ENCODE peak calls at places on chromosomes 5 and 9, in seven cellular contexts. One of them, this sample, is unnamed.

GRCh38 chr5:56211298-56211865 is 21.7 kb downstream of the ANKRD55 start:
- DNase-seq in activated CD4-positive, CD25-positive, alpha-beta regulatory T cell: no peak
- DNase-seq in iPS-NIHi11: peak
- DNase-seq in cardiac muscle cell: peak
- DNase-seq in T-helper 1 cell: no peak
- DNase-seq in activated T-cell treated with anti-CD3 and anti-CD28 coated beads for 24 hours: no peak
- DNase-seq in T-helper 2 cell: no peak
- DNase-seq in this sample: no peak

GRCh38 chr5:104062495-104063377 is 500.1 kb upstream of the NUDT12 start:
- DNase-seq in activated CD4-positive, CD25-positive, alpha-beta regulatory T cell: no peak
- DNase-seq in iPS-NIHi11: no peak
- DNase-seq in cardiac muscle cell: no peak
- DNase-seq in T-helper 1 cell: no peak
- DNase-seq in activated T-cell treated with anti-CD3 and anti-CD28 coated beads for 24 hours: no peak
- DNase-seq in T-helper 2 cell: no peak
- DNase-seq in this sample: no peak

GRCh38 chr9:7318920-7319319 is 480.7 kb downstream of the DMAC1 start:
- DNase-seq in activated CD4-positive, CD25-positive, alpha-beta regulatory T cell: no peak
- DNase-seq in iPS-NIHi11: no peak
- DNase-seq in cardiac muscle cell: no peak
- DNase-seq in T-helper 1 cell: no peak
- DNase-seq in activated T-cell treated with anti-CD3 and anti-CD28 coated beads for 24 hours: no peak
- DNase-seq in T-helper 2 cell: no peak
- DNase-seq in this sample: no peak

GRCh38 chr9:137757613-137758029 is 120.0 kb upstream of the CACNA1B start:
- DNase-seq in activated CD4-positive, CD25-positive, alpha-beta regulatory T cell: peak
- DNase-seq in iPS-NIHi11: no peak
- DNase-seq in cardiac muscle cell: peak
- DNase-seq in T-helper 1 cell: no peak
- DNase-seq in activated T-cell treated with anti-CD3 and anti-CD28 coated beads for 24 hours: no peak
- DNase-seq in T-helper 2 cell: peak
- DNase-seq in this sample: no peak

GRCh38 chr5:169006878-169007790 is 293.8 kb downstream of the SLIT3 start:
- DNase-seq in activated CD4-positive, CD25-positive, alpha-beta regulatory T cell: no peak
- DNase-seq in iPS-NIHi11: no peak
- DNase-seq in cardiac muscle cell: no peak
- DNase-seq in T-helper 1 cell: no peak
- DNase-seq in activated T-cell treated with anti-CD3 and anti-CD28 coated beads for 24 hours: no peak
- DNase-seq in T-helper 2 cell: no peak
- DNase-seq in this sample: no peak

GRCh38 chr9:14209399-14209990 is 104.4 kb downstream of the NFIB start:
- DNase-seq in activated CD4-positive, CD25-positive, alpha-beta regulatory T cell: no peak
- DNase-seq in iPS-NIHi11: no peak
- DNase-seq in cardiac muscle cell: no peak
- DNase-seq in T-helper 1 cell: no peak
- DNase-seq in activated T-cell treated with anti-CD3 and anti-CD28 coated beads for 24 hours: no peak
- DNase-seq in T-helper 2 cell: no peak
- DNase-seq in this sample: no peak

GRCh38 chr9:136175745-136176290 is 29.1 kb downstream of the LHX3 start:
- DNase-seq in activated CD4-positive, CD25-positive, alpha-beta regulatory T cell: no peak
- DNase-seq in iPS-NIHi11: no peak
- DNase-seq in cardiac muscle cell: no peak
- DNase-seq in T-helper 1 cell: no peak
- DNase-seq in activated T-cell treated with anti-CD3 and anti-CD28 coated beads for 24 hours: no peak
- DNase-seq in T-helper 2 cell: no peak
- DNase-seq in this sample: no peak

GRCh38 chr5:179158556-179158955 is 98.4 kb downstream of the ZNF354C start:
- DNase-seq in activated CD4-positive, CD25-positive, alpha-beta regulatory T cell: no peak
- DNase-seq in iPS-NIHi11: no peak
- DNase-seq in cardiac muscle cell: no peak
- DNase-seq in T-helper 1 cell: no peak
- DNase-seq in activated T-cell treated with anti-CD3 and anti-CD28 coated beads for 24 hours: no peak
- DNase-seq in T-helper 2 cell: no peak
- DNase-seq in this sample: no peak

GRCh38 chr9:88477300-88477751 is 57.7 kb upstream of the NXNL2 start:
- DNase-seq in activated CD4-positive, CD25-positive, alpha-beta regulatory T cell: no peak
- DNase-seq in iPS-NIHi11: no peak
- DNase-seq in cardiac muscle cell: peak
- DNase-seq in T-helper 1 cell: no peak
- DNase-seq in activated T-cell treated with anti-CD3 and anti-CD28 coated beads for 24 hours: no peak
- DNase-seq in T-helper 2 cell: no peak
- DNase-seq in this sample: no peak

GRCh38 chr5:138655530-138656245 is 80.5 kb upstream of the HSPA9 start:
- DNase-seq in activated CD4-positive, CD25-positive, alpha-beta regulatory T cell: no peak
- DNase-seq in iPS-NIHi11: no peak
- DNase-seq in cardiac muscle cell: peak
- DNase-seq in T-helper 1 cell: no peak
- DNase-seq in activated T-cell treated with anti-CD3 and anti-CD28 coated beads for 24 hours: no peak
- DNase-seq in T-helper 2 cell: no peak
- DNase-seq in this sample: no peak

GRCh38 chr5:78811121-78811832 is 162.7 kb upstream of the LHFPL2 start:
- DNase-seq in activated CD4-positive, CD25-positive, alpha-beta regulatory T cell: no peak
- DNase-seq in iPS-NIHi11: no peak
- DNase-seq in cardiac muscle cell: no peak
- DNase-seq in T-helper 1 cell: no peak
- DNase-seq in activated T-cell treated with anti-CD3 and anti-CD28 coated beads for 24 hours: no peak
- DNase-seq in T-helper 2 cell: no peak
- DNase-seq in this sample: no peak

GRCh38 chr9:138075496-138075895 is 197.9 kb downstream of the CACNA1B start:
- DNase-seq in activated CD4-positive, CD25-positive, alpha-beta regulatory T cell: no peak
- DNase-seq in iPS-NIHi11: no peak
- DNase-seq in cardiac muscle cell: no peak
- DNase-seq in T-helper 1 cell: no peak
- DNase-seq in activated T-cell treated with anti-CD3 and anti-CD28 coated beads for 24 hours: no peak
- DNase-seq in T-helper 2 cell: no peak
- DNase-seq in this sample: no peak

GRCh38 chr9:83280259-83280658 is 217.3 kb upstream of the RASEF start:
- DNase-seq in activated CD4-positive, CD25-positive, alpha-beta regulatory T cell: no peak
- DNase-seq in iPS-NIHi11: no peak
- DNase-seq in cardiac muscle cell: no peak
- DNase-seq in T-helper 1 cell: no peak
- DNase-seq in activated T-cell treated with anti-CD3 and anti-CD28 coated beads for 24 hours: no peak
- DNase-seq in T-helper 2 cell: no peak
- DNase-seq in this sample: no peak

GRCh38 chr9:122526602-122527001 is 491 bp downstream of the OR1N1 start:
- DNase-seq in activated CD4-positive, CD25-positive, alpha-beta regulatory T cell: no peak
- DNase-seq in iPS-NIHi11: no peak
- DNase-seq in cardiac muscle cell: no peak
- DNase-seq in T-helper 1 cell: no peak
- DNase-seq in activated T-cell treated with anti-CD3 and anti-CD28 coated beads for 24 hours: peak
- DNase-seq in T-helper 2 cell: no peak
- DNase-seq in this sample: no peak

GRCh38 chr5:74682636-74683035 is 2.4 kb upstream of the HEXB start:
- DNase-seq in activated CD4-positive, CD25-positive, alpha-beta regulatory T cell: no peak
- DNase-seq in iPS-NIHi11: no peak
- DNase-seq in cardiac muscle cell: no peak
- DNase-seq in T-helper 1 cell: no peak
- DNase-seq in activated T-cell treated with anti-CD3 and anti-CD28 coated beads for 24 hours: no peak
- DNase-seq in T-helper 2 cell: no peak
- DNase-seq in this sample: no peak

GRCh38 chr5:105659396-105659795 is 2011.3 kb downstream of the EFNA5 start:
- DNase-seq in activated CD4-positive, CD25-positive, alpha-beta regulatory T cell: no peak
- DNase-seq in iPS-NIHi11: no peak
- DNase-seq in cardiac muscle cell: no peak
- DNase-seq in T-helper 1 cell: no peak
- DNase-seq in activated T-cell treated with anti-CD3 and anti-CD28 coated beads for 24 hours: no peak
- DNase-seq in T-helper 2 cell: no peak
- DNase-seq in this sample: no peak

GRCh38 chr9:76109953-76110352 is 219.5 kb downstream of the PCSK5 start:
- DNase-seq in activated CD4-positive, CD25-positive, alpha-beta regulatory T cell: no peak
- DNase-seq in iPS-NIHi11: peak
- DNase-seq in cardiac muscle cell: no peak
- DNase-seq in T-helper 1 cell: no peak
- DNase-seq in activated T-cell treated with anti-CD3 and anti-CD28 coated beads for 24 hours: no peak
- DNase-seq in T-helper 2 cell: no peak
- DNase-seq in this sample: no peak

GRCh38 chr5:9644630-9645029 is 14.5 kb upstream of the TAS2R1 start:
- DNase-seq in activated CD4-positive, CD25-positive, alpha-beta regulatory T cell: no peak
- DNase-seq in iPS-NIHi11: no peak
- DNase-seq in cardiac muscle cell: peak
- DNase-seq in T-helper 1 cell: no peak
- DNase-seq in activated T-cell treated with anti-CD3 and anti-CD28 coated beads for 24 hours: no peak
- DNase-seq in T-helper 2 cell: no peak
- DNase-seq in this sample: no peak

GRCh38 chr5:359301-359897 is 37.9 kb downstream of the AHRR start:
- DNase-seq in activated CD4-positive, CD25-positive, alpha-beta regulatory T cell: no peak
- DNase-seq in iPS-NIHi11: peak
- DNase-seq in cardiac muscle cell: no peak
- DNase-seq in T-helper 1 cell: no peak
- DNase-seq in activated T-cell treated with anti-CD3 and anti-CD28 coated beads for 24 hours: no peak
- DNase-seq in T-helper 2 cell: no peak
- DNase-seq in this sample: no peak

GRCh38 chr9:133210202-133210532 is 1.1 kb upstream of the OBP2B start:
- DNase-seq in activated CD4-positive, CD25-positive, alpha-beta regulatory T cell: no peak
- DNase-seq in iPS-NIHi11: no peak
- DNase-seq in cardiac muscle cell: no peak
- DNase-seq in T-helper 1 cell: no peak
- DNase-seq in activated T-cell treated with anti-CD3 and anti-CD28 coated beads for 24 hours: no peak
- DNase-seq in T-helper 2 cell: no peak
- DNase-seq in this sample: no peak

GRCh38 chr9:76255781-76256455 is 138.3 kb downstream of the RFK start:
- DNase-seq in activated CD4-positive, CD25-positive, alpha-beta regulatory T cell: no peak
- DNase-seq in iPS-NIHi11: no peak
- DNase-seq in cardiac muscle cell: peak
- DNase-seq in T-helper 1 cell: no peak
- DNase-seq in activated T-cell treated with anti-CD3 and anti-CD28 coated beads for 24 hours: no peak
- DNase-seq in T-helper 2 cell: no peak
- DNase-seq in this sample: no peak

GRCh38 chr9:128276574-128277270 is 646 bp downstream of the SWI5 start:
- DNase-seq in activated CD4-positive, CD25-positive, alpha-beta regulatory T cell: no peak
- DNase-seq in iPS-NIHi11: peak
- DNase-seq in cardiac muscle cell: peak
- DNase-seq in T-helper 1 cell: no peak
- DNase-seq in activated T-cell treated with anti-CD3 and anti-CD28 coated beads for 24 hours: no peak
- DNase-seq in T-helper 2 cell: no peak
- DNase-seq in this sample: no peak

This sample was measured in effector memory CD4-positive, alpha-beta T cell.